ENCODE peak calls at places on chromosomes 12 and 14, in six cellular contexts. One of them, this sample, is unnamed. For H3K4me1, the result is how much of the 10 kb centered on the place peaks cover.

GRCh38 chr12:117085318-117085947 is 13.8 kb downstream of the TESC start:
- DNase-seq in fibroblast of lung: no peak
- DNase-seq in breast epithelium: no peak
- DNase-seq in adrenal gland: no peak
- DNase-seq in A549: no peak
- DNase-seq in stomach: no peak
- DNase-seq in this sample: no peak

GRCh38 chr14:101501341-101501740 is 60.0 kb upstream of the DIO3 start:
- DNase-seq in fibroblast of lung: no peak
- DNase-seq in breast epithelium: no peak
- DNase-seq in adrenal gland: no peak
- DNase-seq in A549: no peak
- DNase-seq in stomach: peak
- DNase-seq in this sample: no peak

GRCh38 chr14:54776361-54777001 is 126.1 kb downstream of the GCH1 start:
- DNase-seq in fibroblast of lung: peak
- DNase-seq in breast epithelium: no peak
- DNase-seq in adrenal gland: peak
- DNase-seq in A549: no peak
- DNase-seq in stomach: no peak
- DNase-seq in this sample: peak

GRCh38 chr12:88781909-88782308 is 201.6 kb upstream of the KITLG start:
- DNase-seq in fibroblast of lung: peak
- DNase-seq in breast epithelium: no peak
- DNase-seq in adrenal gland: no peak
- DNase-seq in A549: no peak
- DNase-seq in stomach: no peak
- DNase-seq in this sample: no peak

GRCh38 chr12:26434299-26434915 is 239.0 kb downstream of the SSPN start:
- DNase-seq in fibroblast of lung: peak
- DNase-seq in breast epithelium: no peak
- DNase-seq in adrenal gland: peak
- DNase-seq in A549: peak
- DNase-seq in stomach: no peak
- DNase-seq in this sample: no peak

GRCh38 chr12:75744607-75745256 is 233.3 kb upstream of the KRR1 start:
- DNase-seq in fibroblast of lung: no peak
- DNase-seq in breast epithelium: no peak
- DNase-seq in adrenal gland: no peak
- DNase-seq in A549: no peak
- DNase-seq in stomach: no peak
- DNase-seq in this sample: no peak

GRCh38 chr14:53180272-53181221 is 27.4 kb upstream of the DDHD1 start:
- DNase-seq in fibroblast of lung: peak
- DNase-seq in breast epithelium: no peak
- DNase-seq in adrenal gland: no peak
- DNase-seq in A549: peak
- DNase-seq in stomach: no peak
- DNase-seq in this sample: no peak

GRCh38 chr14:101508948-101509729 is 52.2 kb upstream of the DIO3 start:
- DNase-seq in fibroblast of lung: no peak
- DNase-seq in breast epithelium: no peak
- DNase-seq in adrenal gland: no peak
- DNase-seq in A549: no peak
- DNase-seq in stomach: no peak
- DNase-seq in this sample: peak

GRCh38 chr12:128387811-128388422 is 120.9 kb downstream of the TMEM132C start:
- DNase-seq in fibroblast of lung: no peak
- DNase-seq in breast epithelium: no peak
- DNase-seq in adrenal gland: peak
- DNase-seq in A549: peak
- DNase-seq in stomach: peak
- DNase-seq in this sample: no peak

GRCh38 chr12:82411561-82412230 is 53.4 kb downstream of the METTL25 start:
- DNase-seq in fibroblast of lung: no peak
- DNase-seq in breast epithelium: no peak
- DNase-seq in adrenal gland: no peak
- DNase-seq in A549: no peak
- DNase-seq in stomach: no peak
- DNase-seq in this sample: no peak

GRCh38 chr14:56160058-56160457 is 41.8 kb downstream of the PELI2 start:
- DNase-seq in fibroblast of lung: no peak
- DNase-seq in breast epithelium: no peak
- DNase-seq in adrenal gland: no peak
- DNase-seq in A549: no peak
- DNase-seq in stomach: no peak
- DNase-seq in this sample: no peak

GRCh38 chr12:109730306-109731145 is 16.9 kb downstream of the FAM222A start:
- DNase-seq in fibroblast of lung: no peak
- DNase-seq in breast epithelium: no peak
- DNase-seq in adrenal gland: no peak
- DNase-seq in A549: no peak
- DNase-seq in stomach: peak
- DNase-seq in this sample: peak

GRCh38 chr14:81033841-81034240 is 78.4 kb downstream of the TSHR start:
- DNase-seq in fibroblast of lung: no peak
- DNase-seq in breast epithelium: no peak
- DNase-seq in adrenal gland: peak
- DNase-seq in A549: no peak
- DNase-seq in stomach: no peak
- DNase-seq in this sample: no peak

GRCh38 chr12:57148469-57149308 is 1.3 kb upstream of the LRP1-AS start:
- DNase-seq in fibroblast of lung: peak
- DNase-seq in breast epithelium: peak
- DNase-seq in adrenal gland: peak
- DNase-seq in A549: no peak
- DNase-seq in stomach: peak
- DNase-seq in this sample: peak
- H3K4me1 ChIP-seq in fibroblast of lung: half or more
- H3K4me1 ChIP-seq in breast epithelium: under half
- H3K4me1 ChIP-seq in adrenal gland: under half
- H3K4me1 ChIP-seq in A549: under half
- H3K4me1 ChIP-seq in stomach: half or more
- H3K4me1 ChIP-seq in this sample: half or more

GRCh38 chr12:52082988-52083637 is 3.6 kb downstream of the SMIM41 start:
- DNase-seq in fibroblast of lung: peak
- DNase-seq in breast epithelium: peak
- DNase-seq in adrenal gland: peak
- DNase-seq in A549: peak
- DNase-seq in stomach: peak
- DNase-seq in this sample: peak

GRCh38 chr12:52082026-52082667 is 2.6 kb downstream of the SMIM41 start:
- DNase-seq in fibroblast of lung: peak
- DNase-seq in breast epithelium: no peak
- DNase-seq in adrenal gland: peak
- DNase-seq in A549: no peak
- DNase-seq in stomach: no peak
- DNase-seq in this sample: peak

GRCh38 chr12:52081263-52081733 is 1.8 kb downstream of the SMIM41 start:
- DNase-seq in fibroblast of lung: peak
- DNase-seq in breast epithelium: no peak
- DNase-seq in adrenal gland: no peak
- DNase-seq in A549: no peak
- DNase-seq in stomach: no peak
- DNase-seq in this sample: no peak

GRCh38 chr12:52083638-52083996 is 4.1 kb downstream of the SMIM41 start:
- DNase-seq in fibroblast of lung: no peak
- DNase-seq in breast epithelium: no peak
- DNase-seq in adrenal gland: no peak
- DNase-seq in A549: no peak
- DNase-seq in stomach: no peak
- DNase-seq in this sample: no peak

GRCh38 chr12:52082668-52082987 is 3.1 kb downstream of the SMIM41 start:
- DNase-seq in fibroblast of lung: no peak
- DNase-seq in breast epithelium: no peak
- DNase-seq in adrenal gland: no peak
- DNase-seq in A549: no peak
- DNase-seq in stomach: no peak
- DNase-seq in this sample: no peak
- H3K27ac ChIP-seq in fibroblast of lung: peak
- H3K27ac ChIP-seq in breast epithelium: peak
- H3K27ac ChIP-seq in adrenal gland: no peak
- H3K27ac ChIP-seq in A549: no peak
- H3K27ac ChIP-seq in stomach: peak
- H3K27ac ChIP-seq in this sample: peak

GRCh38 chr12:2548095-2548494 is 246.7 kb upstream of the FKBP4 start:
- DNase-seq in fibroblast of lung: no peak
- DNase-seq in breast epithelium: no peak
- DNase-seq in adrenal gland: no peak
- DNase-seq in A549: no peak
- DNase-seq in stomach: no peak
- DNase-seq in this sample: no peak
- TF ChIP-seq CTCF in fibroblast of lung: no peak
- TF ChIP-seq CTCF in breast epithelium: no peak
- TF ChIP-seq CTCF in adrenal gland: no peak
- TF ChIP-seq CTCF in A549: no peak
- TF ChIP-seq CTCF in stomach: no peak
- TF ChIP-seq CTCF in this sample: no peak

GRCh38 chr12:130993759-130994670 is 40.3 kb downstream of the ADGRD1 start:
- DNase-seq in fibroblast of lung: no peak
- DNase-seq in breast epithelium: no peak
- DNase-seq in adrenal gland: no peak
- DNase-seq in A549: peak
- DNase-seq in stomach: no peak
- DNase-seq in this sample: peak
- H3K4me1 ChIP-seq in fibroblast of lung: under half
- H3K4me1 ChIP-seq in breast epithelium: under half
- H3K4me1 ChIP-seq in adrenal gland: under half
- H3K4me1 ChIP-seq in A549: under half
- H3K4me1 ChIP-seq in stomach: under half
- H3K4me1 ChIP-seq in this sample: under half

GRCh38 chr12:31585271-31585670 is 5.7 kb downstream of the DENND5B start:
- DNase-seq in fibroblast of lung: no peak
- DNase-seq in breast epithelium: no peak
- DNase-seq in adrenal gland: no peak
- DNase-seq in A549: peak
- DNase-seq in stomach: no peak
- DNase-seq in this sample: no peak
- H3K27ac ChIP-seq in fibroblast of lung: no peak
- H3K27ac ChIP-seq in breast epithelium: no peak
- H3K27ac ChIP-seq in adrenal gland: no peak
- H3K27ac ChIP-seq in A549: peak
- H3K27ac ChIP-seq in stomach: no peak
- H3K27ac ChIP-seq in this sample: no peak

DNA sequence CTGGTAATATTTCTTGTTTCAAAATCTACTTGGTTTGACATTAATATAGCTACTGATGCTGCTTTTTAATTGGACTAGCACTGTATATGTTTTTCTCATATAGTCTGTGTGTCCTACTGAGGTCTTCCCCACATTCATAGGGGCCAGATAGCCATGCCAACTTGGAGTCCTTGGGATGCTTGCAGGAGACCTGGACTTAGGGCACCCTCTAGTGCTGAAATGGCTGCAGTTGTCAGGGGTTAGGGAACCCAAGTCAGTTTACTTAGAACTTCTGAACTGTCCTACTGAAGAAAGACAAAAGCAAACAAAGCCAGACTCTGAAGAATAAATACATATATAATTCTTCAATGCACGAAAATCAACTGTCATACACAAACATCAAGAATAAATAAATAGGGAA is 279.9 kb upstream of the SYT1 start:
- DNase-seq in fibroblast of lung: peak
- DNase-seq in breast epithelium: no peak
- DNase-seq in adrenal gland: no peak
- DNase-seq in A549: peak
- DNase-seq in stomach: no peak
- DNase-seq in this sample: no peak
- TF ChIP-seq CTCF in fibroblast of lung: peak
- TF ChIP-seq CTCF in breast epithelium: no peak
- TF ChIP-seq CTCF in adrenal gland: no peak
- TF ChIP-seq CTCF in A549: no peak
- TF ChIP-seq CTCF in stomach: no peak
- TF ChIP-seq CTCF in this sample: no peak